ENCODE peak calls at places on chromosomes 3 and 15, in nine cellular contexts. One of them, this sample, is unnamed.

GRCh38 chr15:69990566-69991391 is 106.9 kb downstream of the TLE3 start:
- DNase-seq in fibroblast of the aortic adventitia: no peak
- DNase-seq in stimulated activated CD4-positive, alpha-beta T cell treated with anti-CD3 and anti-CD28 coated beads, Interleukin-15, amount 100 ng/mL, for 1 hour: no peak
- DNase-seq in psoas muscle: no peak
- DNase-seq in tibial artery: no peak
- DNase-seq in G401: no peak
- DNase-seq in lower leg skin: no peak
- DNase-seq in RWPE1: no peak
- DNase-seq in CD14-positive monocyte: no peak
- DNase-seq in this sample: no peak

GRCh38 chr15:32994810-32995424 is 199.6 kb downstream of the FMN1 start:
- DNase-seq in RWPE1: peak; percentile 38
- DNase-seq in lower leg skin: no peak
- DNase-seq in fibroblast of the aortic adventitia: peak; percentile 84
- DNase-seq in stimulated activated CD4-positive, alpha-beta T cell treated with anti-CD3 and anti-CD28 coated beads, Interleukin-15, amount 100 ng/mL, for 1 hour: no peak
- DNase-seq in G401: peak; percentile 12
- DNase-seq in psoas muscle: no peak
- DNase-seq in CD14-positive monocyte: no peak
- DNase-seq in tibial artery: no peak
- DNase-seq in this sample: peak; percentile 54

GRCh38 chr3:128550471-128551126 is 57.6 kb upstream of the GATA2 start:
- DNase-seq in stimulated activated CD4-positive, alpha-beta T cell treated with anti-CD3 and anti-CD28 coated beads, Interleukin-15, amount 100 ng/mL, for 1 hour: no peak
- DNase-seq in RWPE1: no peak
- DNase-seq in lower leg skin: no peak
- DNase-seq in tibial artery: no peak
- DNase-seq in fibroblast of the aortic adventitia: no peak
- DNase-seq in CD14-positive monocyte: no peak
- DNase-seq in psoas muscle: no peak
- DNase-seq in G401: peak; percentile 24
- DNase-seq in this sample: no peak

GRCh38 chr3:58688563-58688962 is 22.0 kb upstream of the FAM3D start:
- DNase-seq in fibroblast of the aortic adventitia: no peak
- DNase-seq in G401: no peak
- DNase-seq in tibial artery: no peak
- DNase-seq in lower leg skin: no peak
- DNase-seq in psoas muscle: no peak
- DNase-seq in RWPE1: no peak
- DNase-seq in CD14-positive monocyte: no peak
- DNase-seq in stimulated activated CD4-positive, alpha-beta T cell treated with anti-CD3 and anti-CD28 coated beads, Interleukin-15, amount 100 ng/mL, for 1 hour: no peak
- DNase-seq in this sample: no peak

GRCh38 chr3:73766599-73767378 is 142.0 kb upstream of the PDZRN3 start:
- DNase-seq in fibroblast of the aortic adventitia: peak; percentile 98
- DNase-seq in psoas muscle: peak; percentile 52
- DNase-seq in CD14-positive monocyte: no peak
- DNase-seq in stimulated activated CD4-positive, alpha-beta T cell treated with anti-CD3 and anti-CD28 coated beads, Interleukin-15, amount 100 ng/mL, for 1 hour: no peak
- DNase-seq in G401: no peak
- DNase-seq in lower leg skin: peak; percentile 32
- DNase-seq in RWPE1: no peak
- DNase-seq in tibial artery: peak; percentile 42
- DNase-seq in this sample: peak; percentile 66

GRCh38 chr3:152650177-152650576 is 184.8 kb upstream of the P2RY1 start:
- DNase-seq in lower leg skin: no peak
- DNase-seq in stimulated activated CD4-positive, alpha-beta T cell treated with anti-CD3 and anti-CD28 coated beads, Interleukin-15, amount 100 ng/mL, for 1 hour: no peak
- DNase-seq in fibroblast of the aortic adventitia: no peak
- DNase-seq in CD14-positive monocyte: no peak
- DNase-seq in psoas muscle: no peak
- DNase-seq in RWPE1: no peak
- DNase-seq in tibial artery: no peak
- DNase-seq in G401: peak; percentile 20
- DNase-seq in this sample: no peak

GRCh38 chr15:88612186-88612796 is 8.8 kb upstream of the AEN start:
- DNase-seq in stimulated activated CD4-positive, alpha-beta T cell treated with anti-CD3 and anti-CD28 coated beads, Interleukin-15, amount 100 ng/mL, for 1 hour: no peak
- DNase-seq in G401: no peak
- DNase-seq in lower leg skin: no peak
- DNase-seq in psoas muscle: no peak
- DNase-seq in RWPE1: no peak
- DNase-seq in CD14-positive monocyte: no peak
- DNase-seq in fibroblast of the aortic adventitia: no peak
- DNase-seq in tibial artery: no peak
- DNase-seq in this sample: no peak

GRCh38 chr3:128922804-128923459 is 43.5 kb downstream of the ACAD9 start:
- DNase-seq in fibroblast of the aortic adventitia: no peak
- DNase-seq in tibial artery: no peak
- DNase-seq in CD14-positive monocyte: no peak
- DNase-seq in RWPE1: no peak
- DNase-seq in psoas muscle: no peak
- DNase-seq in stimulated activated CD4-positive, alpha-beta T cell treated with anti-CD3 and anti-CD28 coated beads, Interleukin-15, amount 100 ng/mL, for 1 hour: peak; percentile 11
- DNase-seq in lower leg skin: no peak
- DNase-seq in G401: no peak
- DNase-seq in this sample: no peak

GRCh38 chr3:195169011-195169410 is 101.9 kb downstream of the XXYLT1 start:
- DNase-seq in lower leg skin: no peak
- DNase-seq in RWPE1: no peak
- DNase-seq in tibial artery: no peak
- DNase-seq in G401: peak; percentile 69
- DNase-seq in stimulated activated CD4-positive, alpha-beta T cell treated with anti-CD3 and anti-CD28 coated beads, Interleukin-15, amount 100 ng/mL, for 1 hour: no peak
- DNase-seq in fibroblast of the aortic adventitia: no peak
- DNase-seq in psoas muscle: no peak
- DNase-seq in CD14-positive monocyte: no peak
- DNase-seq in this sample: no peak

GRCh38 chr3:50352762-50353161 is 2.1 kb downstream of the CYB561D2 start:
- DNase-seq in CD14-positive monocyte: no peak
- DNase-seq in tibial artery: no peak
- DNase-seq in psoas muscle: no peak
- DNase-seq in stimulated activated CD4-positive, alpha-beta T cell treated with anti-CD3 and anti-CD28 coated beads, Interleukin-15, amount 100 ng/mL, for 1 hour: no peak
- DNase-seq in lower leg skin: no peak
- DNase-seq in G401: no peak
- DNase-seq in RWPE1: no peak
- DNase-seq in fibroblast of the aortic adventitia: peak; percentile 21
- DNase-seq in this sample: peak; percentile 23

GRCh38 chr3:70383360-70383831 is 71.0 kb upstream of the MDFIC2 start:
- DNase-seq in G401: no peak
- DNase-seq in lower leg skin: no peak
- DNase-seq in RWPE1: peak; percentile 11
- DNase-seq in psoas muscle: no peak
- DNase-seq in fibroblast of the aortic adventitia: no peak
- DNase-seq in CD14-positive monocyte: no peak
- DNase-seq in stimulated activated CD4-positive, alpha-beta T cell treated with anti-CD3 and anti-CD28 coated beads, Interleukin-15, amount 100 ng/mL, for 1 hour: no peak
- DNase-seq in tibial artery: no peak
- DNase-seq in this sample: no peak

GRCh38 chr3:192940129-192940528 is 22.5 kb upstream of the MB21D2 start:
- DNase-seq in psoas muscle: no peak
- DNase-seq in tibial artery: no peak
- DNase-seq in CD14-positive monocyte: no peak
- DNase-seq in RWPE1: peak; percentile 61
- DNase-seq in G401: no peak
- DNase-seq in fibroblast of the aortic adventitia: no peak
- DNase-seq in lower leg skin: no peak
- DNase-seq in stimulated activated CD4-positive, alpha-beta T cell treated with anti-CD3 and anti-CD28 coated beads, Interleukin-15, amount 100 ng/mL, for 1 hour: no peak
- DNase-seq in this sample: no peak

GRCh38 chr3:12545473-12545791 is at the start of gene MKRN2OS:
- DNase-seq in fibroblast of the aortic adventitia: no peak
- DNase-seq in tibial artery: no peak
- DNase-seq in stimulated activated CD4-positive, alpha-beta T cell treated with anti-CD3 and anti-CD28 coated beads, Interleukin-15, amount 100 ng/mL, for 1 hour: no peak
- DNase-seq in RWPE1: peak; percentile 70
- DNase-seq in lower leg skin: peak; percentile 31
- DNase-seq in psoas muscle: no peak
- DNase-seq in CD14-positive monocyte: no peak
- DNase-seq in G401: peak; percentile 90
- DNase-seq in this sample: no peak

GRCh38 chr3:50620846-50621245 is 3.9 kb downstream of the MAPKAPK3 start:
- DNase-seq in RWPE1: no peak
- DNase-seq in G401: no peak
- DNase-seq in psoas muscle: no peak
- DNase-seq in stimulated activated CD4-positive, alpha-beta T cell treated with anti-CD3 and anti-CD28 coated beads, Interleukin-15, amount 100 ng/mL, for 1 hour: no peak
- DNase-seq in tibial artery: no peak
- DNase-seq in fibroblast of the aortic adventitia: peak; percentile 30
- DNase-seq in lower leg skin: no peak
- DNase-seq in CD14-positive monocyte: peak; percentile 82
- DNase-seq in this sample: no peak

GRCh38 chr3:180401226-180401625 is 200.7 kb upstream of the TTC14 start:
- DNase-seq in psoas muscle: no peak
- DNase-seq in tibial artery: no peak
- DNase-seq in G401: no peak
- DNase-seq in CD14-positive monocyte: no peak
- DNase-seq in RWPE1: no peak
- DNase-seq in stimulated activated CD4-positive, alpha-beta T cell treated with anti-CD3 and anti-CD28 coated beads, Interleukin-15, amount 100 ng/mL, for 1 hour: no peak
- DNase-seq in fibroblast of the aortic adventitia: peak; percentile 44
- DNase-seq in lower leg skin: no peak
- DNase-seq in this sample: no peak

GRCh38 chr15:101390060-101390459 is 95.0 kb upstream of the SNRPA1 start:
- DNase-seq in psoas muscle: peak; percentile 30
- DNase-seq in CD14-positive monocyte: no peak
- DNase-seq in RWPE1: no peak
- DNase-seq in tibial artery: no peak
- DNase-seq in fibroblast of the aortic adventitia: no peak
- DNase-seq in G401: no peak
- DNase-seq in lower leg skin: no peak
- DNase-seq in stimulated activated CD4-positive, alpha-beta T cell treated with anti-CD3 and anti-CD28 coated beads, Interleukin-15, amount 100 ng/mL, for 1 hour: no peak
- DNase-seq in this sample: no peak

GRCh38 chr15:31464216-31465082 is 137.8 kb downstream of the KLF13 start:
- DNase-seq in tibial artery: no peak
- DNase-seq in CD14-positive monocyte: no peak
- DNase-seq in lower leg skin: peak; percentile 14
- DNase-seq in stimulated activated CD4-positive, alpha-beta T cell treated with anti-CD3 and anti-CD28 coated beads, Interleukin-15, amount 100 ng/mL, for 1 hour: no peak
- DNase-seq in G401: peak; percentile 28
- DNase-seq in RWPE1: no peak
- DNase-seq in fibroblast of the aortic adventitia: no peak
- DNase-seq in psoas muscle: no peak
- DNase-seq in this sample: no peak

GRCh38 chr3:42557849-42558248 is 23.9 kb downstream of the SEC22C start:
- DNase-seq in stimulated activated CD4-positive, alpha-beta T cell treated with anti-CD3 and anti-CD28 coated beads, Interleukin-15, amount 100 ng/mL, for 1 hour: no peak
- DNase-seq in psoas muscle: no peak
- DNase-seq in fibroblast of the aortic adventitia: no peak
- DNase-seq in tibial artery: no peak
- DNase-seq in CD14-positive monocyte: no peak
- DNase-seq in RWPE1: no peak
- DNase-seq in lower leg skin: no peak
- DNase-seq in G401: peak; percentile 92
- DNase-seq in this sample: peak; percentile 9

GRCh38 chr3:9970020-9970652 is 16.5 kb downstream of the EMC3 start:
- DNase-seq in fibroblast of the aortic adventitia: peak; percentile 85
- DNase-seq in CD14-positive monocyte: no peak
- DNase-seq in G401: no peak
- DNase-seq in tibial artery: no peak
- DNase-seq in stimulated activated CD4-positive, alpha-beta T cell treated with anti-CD3 and anti-CD28 coated beads, Interleukin-15, amount 100 ng/mL, for 1 hour: no peak
- DNase-seq in lower leg skin: no peak
- DNase-seq in RWPE1: no peak
- DNase-seq in psoas muscle: no peak
- DNase-seq in this sample: no peak

GRCh38 chr15:60152386-60152785 is 148.3 kb downstream of the FOXB1 start:
- DNase-seq in CD14-positive monocyte: no peak
- DNase-seq in stimulated activated CD4-positive, alpha-beta T cell treated with anti-CD3 and anti-CD28 coated beads, Interleukin-15, amount 100 ng/mL, for 1 hour: no peak
- DNase-seq in lower leg skin: no peak
- DNase-seq in fibroblast of the aortic adventitia: no peak
- DNase-seq in tibial artery: no peak
- DNase-seq in G401: no peak
- DNase-seq in RWPE1: no peak
- DNase-seq in psoas muscle: no peak
- DNase-seq in this sample: no peak

GRCh38 chr15:75203017-75203907 is 1.6 kb downstream of the C15orf39 start:
- DNase-seq in lower leg skin: no peak
- DNase-seq in psoas muscle: no peak
- DNase-seq in fibroblast of the aortic adventitia: peak; percentile 30
- DNase-seq in CD14-positive monocyte: no peak
- DNase-seq in G401: no peak
- DNase-seq in stimulated activated CD4-positive, alpha-beta T cell treated with anti-CD3 and anti-CD28 coated beads, Interleukin-15, amount 100 ng/mL, for 1 hour: no peak
- DNase-seq in tibial artery: no peak
- DNase-seq in RWPE1: peak; percentile 33
- DNase-seq in this sample: peak; percentile 41

GRCh38 chr15:29364429-29365078 is 94.9 kb upstream of the NSMCE3 start:
- DNase-seq in fibroblast of the aortic adventitia: peak; percentile 65
- DNase-seq in tibial artery: no peak
- DNase-seq in CD14-positive monocyte: no peak
- DNase-seq in RWPE1: peak; percentile 13
- DNase-seq in lower leg skin: no peak
- DNase-seq in stimulated activated CD4-positive, alpha-beta T cell treated with anti-CD3 and anti-CD28 coated beads, Interleukin-15, amount 100 ng/mL, for 1 hour: no peak
- DNase-seq in G401: no peak
- DNase-seq in psoas muscle: no peak
- DNase-seq in this sample: peak; percentile 48

GRCh38 chr3:14422016-14422963 is 19.9 kb downstream of the SLC6A6 start:
- DNase-seq in tibial artery: no peak
- DNase-seq in lower leg skin: no peak
- DNase-seq in fibroblast of the aortic adventitia: no peak
- DNase-seq in CD14-positive monocyte: no peak
- DNase-seq in G401: no peak
- DNase-seq in psoas muscle: no peak
- DNase-seq in RWPE1: no peak
- DNase-seq in stimulated activated CD4-positive, alpha-beta T cell treated with anti-CD3 and anti-CD28 coated beads, Interleukin-15, amount 100 ng/mL, for 1 hour: no peak
- DNase-seq in this sample: no peak

GRCh38 chr15:43095708-43096347 is 10.0 kb downstream of the UBR1 start:
- DNase-seq in RWPE1: no peak
- DNase-seq in tibial artery: no peak
- DNase-seq in fibroblast of the aortic adventitia: no peak
- DNase-seq in G401: no peak
- DNase-seq in stimulated activated CD4-positive, alpha-beta T cell treated with anti-CD3 and anti-CD28 coated beads, Interleukin-15, amount 100 ng/mL, for 1 hour: no peak
- DNase-seq in CD14-positive monocyte: no peak
- DNase-seq in psoas muscle: no peak
- DNase-seq in lower leg skin: no peak
- DNase-seq in this sample: no peak

This sample was measured in OCI-M1.